ENCODE peak calls at places on chromosomes 13 and 19, in nine cellular contexts. T is GM23248, G is kidney, C is PC-3, L is lower lobe of right lung, E is HL-60, K is AG04450, Z is ovary, N is AG09309. O is an unnamed sample.

GRCh38 chr13:109140777-109141354 is 511.5 kb downstream of the MYO16 start:
- DNase-seq in Z (no peak), E (no peak), T (no peak), N (no peak), G (no peak), C (no peak), L (no peak), K (no peak), O (no peak)

GRCh38 chr19:55640043-55640576 is 692 bp upstream of the ZNF580 start:
- DNase-seq in G (peak), T (peak), C (no peak), K (no peak), E (peak), N (no peak), Z (peak), L (peak), O (peak)

GRCh38 chr19:39133431-39134270 is 8.1 kb downstream of the PAK4 start:
- DNase-seq in T (no peak), E (no peak), C (no peak), L (no peak), N (no peak), Z (peak), G (no peak), K (no peak), O (peak)

GRCh38 chr13:49516467-49516866 is 20.7 kb downstream of the PHF11 start:
- DNase-seq in E (no peak), Z (peak), N (no peak), T (no peak), C (no peak), K (no peak), G (no peak), L (no peak), O (no peak)

GRCh38 chr19:14059093-14059480 is 2.8 kb downstream of the PALM3 start:
- DNase-seq in Z (no peak), N (no peak), E (no peak), C (no peak), L (no peak), G (no peak), K (no peak), T (no peak), O (no peak)

GRCh38 chr13:23833733-23834611 is 55.2 kb downstream of the MIPEP start:
- DNase-seq in N (no peak), E (no peak), Z (no peak), G (no peak), L (no peak), C (no peak), T (no peak), K (no peak), O (peak)

GRCh38 chr13:74761794-74762193 is 627.6 kb upstream of the KLF12 start:
- DNase-seq in L (no peak), T (peak), G (no peak), E (no peak), Z (no peak), N (peak), K (no peak), C (no peak), O (no peak)

GRCh38 chr19:15584541-15585115 is 30.4 kb upstream of the CYP4F8 start:
- DNase-seq in E (peak), T (peak), K (peak), G (peak), L (peak), N (peak), C (peak), Z (peak), O (peak)

GRCh38 chr13:94115054-94115453 is 364.4 kb downstream of the DCT start:
- DNase-seq in L (no peak), G (no peak), K (no peak), T (no peak), N (no peak), Z (no peak), E (no peak), C (peak), O (no peak)

GRCh38 chr13:64639206-64639605 is 2590.9 kb downstream of the PCDH9 start:
- DNase-seq in G (no peak), Z (no peak), N (no peak), C (peak), T (no peak), K (no peak), L (no peak), E (no peak), O (no peak)

GRCh38 chr13:94233401-94233800 is 246.1 kb downstream of the DCT start:
- DNase-seq in G (no peak), T (peak), N (peak), C (peak), K (peak), L (no peak), Z (no peak), E (no peak), O (no peak)

GRCh38 chr13:98648676-98649075 is 71.8 kb upstream of the STK24 start:
- DNase-seq in L (no peak), K (no peak), N (no peak), E (no peak), T (peak), Z (no peak), G (no peak), C (peak), O (no peak)

GRCh38 chr13:81207221-81207620 is 866.3 kb upstream of the SPRY2 start:
- DNase-seq in L (no peak), Z (no peak), K (no peak), G (no peak), N (no peak), T (no peak), C (no peak), E (no peak), O (no peak)

GRCh38 chr13:112329376-112329775 is 46.8 kb upstream of the SPACA7 start:
- DNase-seq in N (no peak), E (no peak), K (no peak), L (no peak), G (peak), Z (no peak), C (no peak), T (no peak), O (no peak)

GRCh38 chr19:49512970-49513745 is 697 bp downstream of the FCGRT start:
- DNase-seq in E (no peak), K (no peak), G (peak), N (no peak), L (peak), Z (peak), T (peak), C (no peak), O (peak)

GRCh38 chr13:28494537-28494860 is 429 bp downstream of the FLT1 start:
- DNase-seq in N (no peak), T (peak), C (no peak), G (no peak), L (peak), Z (no peak), E (no peak), K (no peak), O (peak)

GRCh38 chr13:97222934-97223710 is 989 bp downstream of the MBNL2 start:
- DNase-seq in N (no peak), C (peak), K (no peak), L (no peak), G (no peak), Z (no peak), E (no peak), T (peak), O (no peak)

GRCh38 chr19:8392017-8392591 is 1.9 kb downstream of the RAB11B start:
- DNase-seq in Z (no peak), T (peak), K (no peak), E (no peak), L (peak), C (no peak), G (peak), N (no peak), O (peak)

GRCh38 chr19:13865243-13865577 is 11.7 kb upstream of the NANOS3 start:
- DNase-seq in L (no peak), C (no peak), E (no peak), N (no peak), T (no peak), K (no peak), G (peak), Z (no peak), O (no peak)

GRCh38 chr19:37303591-37304171 is 67.2 kb upstream of the ZNF527 start:
- DNase-seq in L (no peak), C (no peak), K (no peak), N (no peak), T (no peak), Z (no peak), G (no peak), E (no peak), O (no peak)

GRCh38 chr19:48718711-48719231 is 754 bp downstream of the MAMSTR start:
- DNase-seq in K (no peak), L (no peak), C (no peak), G (peak), E (no peak), T (no peak), N (no peak), Z (peak), O (no peak)

GRCh38 chr19:5743640-5744039 is 23.2 kb downstream of the CATSPERD start:
- DNase-seq in N (no peak), T (peak), G (no peak), C (no peak), E (no peak), L (no peak), K (no peak), Z (no peak), O (no peak)

GRCh38 chr13:32530841-32531253 is 7.7 kb downstream of the N4BP2L2 start:
- DNase-seq in E (no peak), L (no peak), C (no peak), G (no peak), Z (no peak), T (peak), N (peak), K (peak), O (no peak)

GRCh38 chr19:55368701-55369563 is 1.3 kb downstream of the IL11 start:
- DNase-seq in C (peak), T (peak), N (no peak), E (no peak), L (no peak), K (no peak), G (peak), Z (no peak), O (peak)

GRCh38 chr19:38952395-38953165 is 21.8 kb downstream of the MRPS12 start:
- DNase-seq in L (no peak), N (no peak), Z (no peak), T (no peak), K (no peak), E (peak), G (peak), C (peak), O (no peak)

GRCh38 chr13:33639640-33640080 is 178.3 kb upstream of the RFC3 start:
- DNase-seq in L (no peak), Z (no peak), E (no peak), T (peak), C (peak), G (no peak), N (no peak), K (no peak), O (no peak)

GRCh38 chr13:99967884-99968520 is 3.6 kb downstream of the ZIC5 start:
- DNase-seq in E (no peak), N (no peak), K (no peak), T (no peak), C (no peak), G (no peak), Z (no peak), L (no peak), O (no peak)
- H3K4me3 ChIP-seq in E (no peak), N (peak), K (no peak), T (peak), C (peak), G (no peak), Z (peak), L (peak), O (no peak)

GRCh38 chr19:9436358-9436757 is 985 bp upstream of the ZNF266 start:
- DNase-seq in L (no peak), N (no peak), K (no peak), Z (no peak), C (no peak), G (no peak), E (no peak), T (no peak), O (no peak)
- H3K4me3 ChIP-seq in L (peak), N (no peak), K (peak), Z (no peak), C (peak), G (no peak), E (no peak), T (peak), O (peak)

GRCh38 chr19:1257475-1258160 is 9.2 kb downstream of the MIDN start:
- DNase-seq in G (no peak), K (no peak), Z (no peak), L (no peak), C (no peak), T (peak), E (no peak), N (no peak), O (no peak)

GRCh38 chr19:1258707-1259205 is 10.4 kb downstream of the MIDN start:
- DNase-seq in T (peak), L (no peak), N (no peak), G (no peak), Z (no peak), C (no peak), E (no peak), K (no peak), O (no peak)

GRCh38 chr19:1259206-1259872 is 9.8 kb upstream of the CIRBP start:
- DNase-seq in C (peak), E (peak), L (peak), T (peak), K (no peak), Z (peak), N (no peak), G (peak), O (peak)

GRCh38 chr19:1256646-1257474 is 8.5 kb downstream of the MIDN start:
- DNase-seq in T (peak), E (no peak), K (no peak), G (no peak), C (no peak), Z (no peak), N (no peak), L (no peak), O (no peak)

DNA sequence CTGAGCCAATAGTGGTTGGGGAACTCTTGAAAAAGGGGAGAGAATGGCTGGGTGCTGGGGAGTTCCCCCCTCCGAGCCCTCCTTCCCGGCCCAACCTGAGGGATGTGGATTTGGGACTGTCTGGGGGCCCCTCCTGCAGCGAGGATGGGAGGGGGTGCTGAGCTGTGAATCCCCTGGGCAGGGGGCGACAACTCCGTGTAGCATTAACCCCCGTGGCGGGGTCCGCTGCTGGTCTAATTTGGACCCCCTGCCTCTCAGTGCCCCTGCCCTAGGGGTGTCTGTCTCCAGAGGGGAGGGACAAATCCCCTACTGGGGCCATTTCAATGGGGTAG is 9.7 kb downstream of the MIDN start:
- DNase-seq in T (no peak), Z (no peak), N (no peak), G (no peak), K (no peak), C (no peak), E (no peak), L (no peak), O (no peak)
- H3K4me3 ChIP-seq in T (no peak), Z (no peak), N (no peak), G (no peak), K (no peak), C (no peak), E (no peak), L (peak), O (peak)

GRCh38 chr19:29675120-29675649 is 9.9 kb downstream of the PLEKHF1 start:
- DNase-seq in C (no peak), K (no peak), G (peak), E (no peak), N (no peak), T (no peak), L (no peak), Z (no peak), O (no peak)

GRCh38 chr19:29672933-29673336 is 7.7 kb downstream of the PLEKHF1 start:
- DNase-seq in L (no peak), G (peak), Z (no peak), T (no peak), C (no peak), E (no peak), N (no peak), K (no peak), O (peak)

GRCh38 chr19:29674374-29675119 is 9.3 kb downstream of the PLEKHF1 start:
- DNase-seq in T (no peak), N (no peak), C (no peak), K (no peak), G (peak), E (no peak), Z (no peak), L (no peak), O (no peak)

GRCh38 chr19:29672319-29672932 is 7.2 kb downstream of the PLEKHF1 start:
- DNase-seq in K (no peak), T (no peak), N (no peak), G (no peak), L (no peak), E (no peak), C (no peak), Z (no peak), O (no peak)

DNA sequence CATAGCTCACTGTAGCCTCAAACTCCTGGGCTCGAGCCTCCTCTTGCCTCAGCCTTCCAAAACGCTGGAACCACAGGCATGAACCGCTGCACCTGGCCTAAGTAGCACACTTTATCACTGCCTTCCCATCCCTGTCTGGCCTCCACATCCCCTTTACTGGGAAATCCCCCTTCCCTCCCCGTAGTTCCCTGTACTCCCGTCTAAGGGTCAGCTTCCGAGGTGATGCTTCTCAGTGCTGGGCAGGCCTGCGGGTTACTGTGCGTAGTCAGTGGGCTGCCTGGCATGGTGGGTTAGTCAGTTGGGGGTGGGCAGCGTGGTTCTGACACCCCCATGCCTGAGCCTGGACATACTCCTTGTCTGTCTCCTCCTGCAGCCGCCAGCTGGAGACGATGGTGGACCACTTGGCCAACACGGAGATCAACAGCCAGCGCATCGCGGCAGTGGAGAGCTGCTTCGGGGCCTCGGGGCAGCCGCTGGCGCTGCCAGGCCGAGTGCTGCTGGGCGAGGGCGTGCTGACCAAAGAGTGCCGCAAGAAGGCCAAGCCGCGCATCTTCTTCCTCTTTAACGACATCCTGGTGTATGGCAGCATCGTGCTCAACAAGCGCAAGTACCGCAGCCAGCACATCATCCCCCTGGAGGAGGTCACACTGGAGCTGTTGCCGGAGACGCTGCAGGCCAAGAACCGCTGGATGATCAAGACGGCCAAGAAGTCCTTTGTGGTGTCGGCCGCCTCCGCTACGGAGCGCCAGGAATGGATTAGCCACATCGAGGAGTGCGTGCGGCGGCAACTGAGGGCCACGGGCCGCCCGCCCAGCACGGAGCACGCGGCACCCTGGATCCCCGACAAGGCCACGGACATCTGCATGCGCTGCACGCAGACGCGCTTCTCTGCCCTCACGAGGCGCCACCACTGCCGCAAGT is 8.4 kb downstream of the PLEKHF1 start:
- DNase-seq in L (no peak), Z (no peak), N (no peak), C (no peak), G (peak), E (no peak), T (no peak), K (no peak), O (no peak)
- H3K4me3 ChIP-seq in L (no peak), Z (no peak), N (no peak), C (no peak), G (no peak), E (no peak), T (no peak), K (no peak), O (no peak)

GRCh38 chr13:40172149-40172591 is 494.3 kb downstream of the FOXO1 start:
- DNase-seq in T (no peak), C (no peak), E (no peak), K (no peak), G (peak), N (no peak), L (no peak), Z (no peak), O (peak)
- H3K4me3 ChIP-seq in T (no peak), C (no peak), E (no peak), K (no peak), G (no peak), N (no peak), L (no peak), Z (no peak), O (no peak)

GRCh38 chr19:40798223-40798996 is 581 bp upstream of the EGLN2 start:
- DNase-seq in G (peak), L (peak), T (peak), C (peak), E (peak), N (peak), Z (peak), K (peak), O (peak)

GRCh38 chr19:40798997-40799557 is at the start of gene EGLN2:
- DNase-seq in L (no peak), E (no peak), C (no peak), N (no peak), G (no peak), Z (no peak), K (no peak), T (no peak), O (no peak)

GRCh38 chr19:40797166-40797962 is 1.6 kb upstream of the EGLN2 start:
- DNase-seq in Z (no peak), T (no peak), C (no peak), L (no peak), E (no peak), N (no peak), G (peak), K (no peak), O (peak)

GRCh38 chr19:40799558-40800338 is 757 bp downstream of the EGLN2 start:
- DNase-seq in N (no peak), C (no peak), K (no peak), G (peak), E (no peak), Z (peak), T (peak), L (peak), O (peak)

DNA sequence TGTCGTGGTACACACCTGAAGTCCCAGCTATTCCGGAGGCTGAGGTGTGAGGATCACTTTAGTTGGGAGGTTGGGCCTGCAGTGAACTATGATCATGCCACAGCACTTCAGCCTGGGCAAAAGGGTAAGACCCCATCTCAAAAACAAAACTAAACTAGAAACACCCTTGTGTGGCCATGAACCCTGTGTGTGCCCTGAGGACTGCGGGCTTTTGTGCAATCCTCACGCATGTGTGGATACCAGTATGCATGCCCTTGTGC is 1.1 kb upstream of the EGLN2 start:
- DNase-seq in T (no peak), K (no peak), Z (no peak), G (no peak), E (no peak), N (no peak), L (no peak), C (no peak), O (no peak)
- H3K4me3 ChIP-seq in T (peak), K (peak), Z (peak), G (peak), E (peak), N (peak), L (peak), C (peak), O (peak)

GRCh38 chr13:43880451-43880850 is 747 bp downstream of the LACC1 start:
- DNase-seq in Z (no peak), T (peak), K (no peak), L (no peak), N (no peak), E (no peak), C (peak), G (no peak), O (no peak)
- H3K4me3 ChIP-seq in Z (peak), T (peak), K (peak), L (peak), N (peak), E (peak), C (peak), G (peak), O (peak)

GRCh38 chr19:3809881-3810707 is 23.9 kb upstream of the MATK start:
- DNase-seq in N (no peak), K (no peak), G (no peak), T (no peak), L (no peak), Z (no peak), E (no peak), C (no peak), O (no peak)
- H3K4me3 ChIP-seq in N (no peak), K (no peak), G (no peak), T (no peak), L (no peak), Z (no peak), E (no peak), C (no peak), O (no peak)